ENCODE peak calls at places on chromosomes 16 and 17, in seven cellular contexts. One of them, this sample, is unnamed. For H3K27me3, the result is how much of the 10 kb centered on the place peaks cover.

GRCh38 chr16:13823501-13823900 is 96.5 kb upstream of the ERCC4 start:
- DNase-seq in uterus: no peak
- DNase-seq in stomach: no peak
- DNase-seq in IMR-90: no peak
- DNase-seq in ovary: no peak
- DNase-seq in body of pancreas: no peak
- DNase-seq in esophagus muscularis mucosa: no peak
- DNase-seq in this sample: no peak

GRCh38 chr16:77403732-77404131 is 31.1 kb downstream of the ADAMTS18 start:
- DNase-seq in uterus: no peak
- DNase-seq in IMR-90: no peak
- DNase-seq in body of pancreas: no peak
- DNase-seq in stomach: no peak
- DNase-seq in esophagus muscularis mucosa: peak
- DNase-seq in ovary: no peak
- DNase-seq in this sample: no peak

GRCh38 chr17:47120521-47121095 is 68.5 kb downstream of the CDC27 start:
- DNase-seq in stomach: no peak
- DNase-seq in uterus: no peak
- DNase-seq in body of pancreas: no peak
- DNase-seq in IMR-90: peak
- DNase-seq in ovary: no peak
- DNase-seq in esophagus muscularis mucosa: no peak
- DNase-seq in this sample: no peak

GRCh38 chr16:89343501-89344291 is 126.2 kb downstream of the ZNF778 start:
- DNase-seq in esophagus muscularis mucosa: no peak
- DNase-seq in IMR-90: peak
- DNase-seq in stomach: no peak
- DNase-seq in ovary: no peak
- DNase-seq in uterus: no peak
- DNase-seq in body of pancreas: no peak
- DNase-seq in this sample: no peak

GRCh38 chr16:15907863-15908478 is 19.6 kb upstream of the CEP20 start:
- DNase-seq in stomach: peak
- DNase-seq in ovary: no peak
- DNase-seq in esophagus muscularis mucosa: no peak
- DNase-seq in body of pancreas: no peak
- DNase-seq in uterus: no peak
- DNase-seq in IMR-90: peak
- DNase-seq in this sample: peak

GRCh38 chr17:42094375-42095069 is 3.8 kb downstream of the ZNF385C start:
- DNase-seq in body of pancreas: no peak
- DNase-seq in stomach: no peak
- DNase-seq in IMR-90: no peak
- DNase-seq in esophagus muscularis mucosa: no peak
- DNase-seq in ovary: no peak
- DNase-seq in uterus: no peak
- DNase-seq in this sample: no peak

GRCh38 chr16:72961115-72961832 is 86.7 kb downstream of the ZFHX3 start:
- DNase-seq in IMR-90: peak
- DNase-seq in uterus: no peak
- DNase-seq in esophagus muscularis mucosa: no peak
- DNase-seq in ovary: no peak
- DNase-seq in body of pancreas: no peak
- DNase-seq in stomach: no peak
- DNase-seq in this sample: no peak

GRCh38 chr17:37608369-37609169 is 649 bp downstream of the SYNRG start:
- DNase-seq in ovary: no peak
- DNase-seq in IMR-90: peak
- DNase-seq in body of pancreas: no peak
- DNase-seq in esophagus muscularis mucosa: no peak
- DNase-seq in stomach: peak
- DNase-seq in uterus: no peak
- DNase-seq in this sample: peak

GRCh38 chr16:68319185-68319908 is 8.5 kb downstream of the PRMT7 start:
- DNase-seq in body of pancreas: no peak
- DNase-seq in esophagus muscularis mucosa: no peak
- DNase-seq in stomach: no peak
- DNase-seq in IMR-90: peak
- DNase-seq in uterus: no peak
- DNase-seq in ovary: no peak
- DNase-seq in this sample: no peak

GRCh38 chr16:31094088-31094423 is 541 bp downstream of the VKORC1 start:
- DNase-seq in ovary: no peak
- DNase-seq in esophagus muscularis mucosa: no peak
- DNase-seq in stomach: no peak
- DNase-seq in body of pancreas: no peak
- DNase-seq in IMR-90: no peak
- DNase-seq in uterus: no peak
- DNase-seq in this sample: no peak

GRCh38 chr16:51152691-51153261 is 1.7 kb upstream of the SALL1 start:
- DNase-seq in IMR-90: peak
- DNase-seq in body of pancreas: no peak
- DNase-seq in ovary: no peak
- DNase-seq in esophagus muscularis mucosa: no peak
- DNase-seq in stomach: no peak
- DNase-seq in uterus: peak
- DNase-seq in this sample: no peak

GRCh38 chr17:35716897-35717839 is 14.3 kb upstream of the RASL10B start:
- DNase-seq in uterus: no peak
- DNase-seq in stomach: no peak
- DNase-seq in body of pancreas: peak
- DNase-seq in IMR-90: peak
- DNase-seq in ovary: no peak
- DNase-seq in esophagus muscularis mucosa: no peak
- DNase-seq in this sample: no peak

GRCh38 chr17:7888184-7888920 is at the start of gene CHD3:
- DNase-seq in body of pancreas: peak
- DNase-seq in uterus: no peak
- DNase-seq in stomach: peak
- DNase-seq in ovary: peak
- DNase-seq in esophagus muscularis mucosa: no peak
- DNase-seq in IMR-90: peak
- DNase-seq in this sample: peak

GRCh38 chr17:27457731-27458523 is 1.7 kb downstream of the KSR1 start:
- DNase-seq in IMR-90: peak
- DNase-seq in body of pancreas: no peak
- DNase-seq in esophagus muscularis mucosa: no peak
- DNase-seq in uterus: no peak
- DNase-seq in ovary: no peak
- DNase-seq in stomach: no peak
- DNase-seq in this sample: no peak

GRCh38 chr17:259341-259976 is 78.0 kb upstream of the DOC2B start:
- DNase-seq in IMR-90: no peak
- DNase-seq in ovary: no peak
- DNase-seq in esophagus muscularis mucosa: no peak
- DNase-seq in body of pancreas: no peak
- DNase-seq in uterus: peak
- DNase-seq in stomach: peak
- DNase-seq in this sample: peak

GRCh38 chr17:33038740-33039139 is 47.1 kb downstream of the SPACA3 start:
- DNase-seq in ovary: peak
- DNase-seq in IMR-90: peak
- DNase-seq in uterus: peak
- DNase-seq in body of pancreas: no peak
- DNase-seq in esophagus muscularis mucosa: no peak
- DNase-seq in stomach: no peak
- DNase-seq in this sample: no peak

GRCh38 chr16:8552487-8553221 is 37.7 kb downstream of the TMEM114 start:
- DNase-seq in esophagus muscularis mucosa: no peak
- DNase-seq in body of pancreas: no peak
- DNase-seq in uterus: no peak
- DNase-seq in stomach: peak
- DNase-seq in ovary: no peak
- DNase-seq in IMR-90: no peak
- DNase-seq in this sample: no peak

GRCh38 chr16:65845466-65846209 is 520.9 kb upstream of the CDH5 start:
- DNase-seq in body of pancreas: no peak
- DNase-seq in stomach: no peak
- DNase-seq in uterus: no peak
- DNase-seq in IMR-90: peak
- DNase-seq in esophagus muscularis mucosa: no peak
- DNase-seq in ovary: no peak
- DNase-seq in this sample: no peak

GRCh38 chr17:68909066-68909465 is 46.1 kb downstream of the ABCA8 start:
- DNase-seq in ovary: peak
- DNase-seq in uterus: peak
- DNase-seq in IMR-90: peak
- DNase-seq in body of pancreas: peak
- DNase-seq in stomach: no peak
- DNase-seq in esophagus muscularis mucosa: no peak
- DNase-seq in this sample: peak

GRCh38 chr16:57775661-57776469 is 26.4 kb downstream of the KIFC3 start:
- DNase-seq in ovary: no peak
- DNase-seq in stomach: no peak
- DNase-seq in uterus: no peak
- DNase-seq in esophagus muscularis mucosa: no peak
- DNase-seq in body of pancreas: peak
- DNase-seq in IMR-90: no peak
- DNase-seq in this sample: no peak

GRCh38 chr16:15608398-15609285 is 34.3 kb downstream of the MARF1 start:
- DNase-seq in IMR-90: peak
- DNase-seq in esophagus muscularis mucosa: no peak
- DNase-seq in uterus: no peak
- DNase-seq in ovary: no peak
- DNase-seq in stomach: no peak
- DNase-seq in body of pancreas: no peak
- DNase-seq in this sample: no peak

GRCh38 chr17:57915980-57916757 is 39.0 kb downstream of the CUEDC1 start:
- DNase-seq in ovary: no peak
- DNase-seq in esophagus muscularis mucosa: no peak
- DNase-seq in stomach: no peak
- DNase-seq in body of pancreas: peak
- DNase-seq in uterus: no peak
- DNase-seq in IMR-90: peak
- DNase-seq in this sample: peak

GRCh38 chr16:31064882-31065461 is 9.1 kb downstream of the ZNF668 start:
- DNase-seq in IMR-90: peak
- DNase-seq in uterus: peak
- DNase-seq in body of pancreas: peak
- DNase-seq in esophagus muscularis mucosa: no peak
- DNase-seq in ovary: no peak
- DNase-seq in stomach: no peak
- DNase-seq in this sample: peak

GRCh38 chr16:4520913-4521312 is 17.7 kb downstream of the CDIP1 start:
- DNase-seq in IMR-90: no peak
- DNase-seq in esophagus muscularis mucosa: no peak
- DNase-seq in body of pancreas: no peak
- DNase-seq in ovary: no peak
- DNase-seq in stomach: no peak
- DNase-seq in uterus: no peak
- DNase-seq in this sample: no peak

GRCh38 chr17:64617125-64617780 is 44.9 kb downstream of the SMURF2 start:
- DNase-seq in IMR-90: peak
- DNase-seq in body of pancreas: no peak
- DNase-seq in esophagus muscularis mucosa: no peak
- DNase-seq in uterus: no peak
- DNase-seq in stomach: no peak
- DNase-seq in ovary: no peak
- DNase-seq in this sample: no peak

GRCh38 chr17:82602986-82603385 is 45.3 kb downstream of the WDR45B start:
- DNase-seq in IMR-90: peak
- DNase-seq in ovary: no peak
- DNase-seq in body of pancreas: no peak
- DNase-seq in uterus: no peak
- DNase-seq in stomach: no peak
- DNase-seq in esophagus muscularis mucosa: no peak
- DNase-seq in this sample: no peak

GRCh38 chr17:45318561-45319230 is 1.9 kb upstream of the MAP3K14 start:
- DNase-seq in stomach: peak
- DNase-seq in ovary: no peak
- DNase-seq in uterus: no peak
- DNase-seq in esophagus muscularis mucosa: no peak
- DNase-seq in body of pancreas: peak
- DNase-seq in IMR-90: no peak
- DNase-seq in this sample: no peak

GRCh38 chr16:85010931-85011845 is at the start of gene ZDHHC7:
- DNase-seq in IMR-90: peak
- DNase-seq in esophagus muscularis mucosa: no peak
- DNase-seq in body of pancreas: peak
- DNase-seq in uterus: peak
- DNase-seq in stomach: peak
- DNase-seq in ovary: peak
- DNase-seq in this sample: peak
- TF ChIP-seq POLR2A in IMR-90: peak
- TF ChIP-seq POLR2A in esophagus muscularis mucosa: peak
- TF ChIP-seq POLR2A in body of pancreas: peak
- TF ChIP-seq POLR2A in uterus: peak
- TF ChIP-seq POLR2A in stomach: no peak
- TF ChIP-seq POLR2A in ovary: peak
- TF ChIP-seq POLR2A in this sample: no peak

DNA sequence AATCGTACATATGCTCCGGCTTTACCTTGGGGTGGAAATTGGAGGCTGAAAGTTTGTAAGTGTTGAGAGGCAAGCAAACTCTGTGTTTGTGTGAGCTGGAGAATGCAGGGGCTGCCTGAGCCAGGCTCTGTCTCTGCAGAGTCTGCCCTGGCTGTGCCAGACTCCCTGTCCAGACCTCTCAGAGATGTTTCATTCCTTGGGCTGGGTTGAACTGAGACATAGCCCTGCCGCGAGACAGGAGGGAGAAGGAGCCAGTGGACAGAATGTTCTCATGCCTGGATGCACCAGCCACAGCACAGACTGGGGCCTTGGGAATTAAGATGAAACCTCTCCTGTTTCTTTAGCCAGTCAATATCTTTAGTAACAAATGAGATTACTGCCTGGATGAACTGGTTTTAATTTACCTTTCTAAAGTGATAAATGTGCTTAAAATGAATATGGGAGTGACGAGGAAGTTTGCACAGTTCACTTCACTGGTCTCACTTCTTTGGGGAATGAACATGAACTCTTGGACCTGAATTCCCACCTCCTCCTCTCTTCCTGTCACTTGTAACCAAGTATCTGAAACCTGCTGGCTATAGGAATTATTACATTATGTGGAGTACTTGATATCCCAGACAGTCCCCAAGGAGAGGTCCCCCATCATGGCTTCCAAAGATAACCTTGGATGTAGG is 40.1 kb downstream of the YPEL2 start:
- DNase-seq in stomach: no peak
- DNase-seq in body of pancreas: peak
- DNase-seq in uterus: peak
- DNase-seq in IMR-90: no peak
- DNase-seq in esophagus muscularis mucosa: no peak
- DNase-seq in ovary: no peak
- DNase-seq in this sample: peak
- H3K4me3 ChIP-seq in stomach: peak
- H3K4me3 ChIP-seq in body of pancreas: no peak
- H3K4me3 ChIP-seq in uterus: no peak
- H3K4me3 ChIP-seq in IMR-90: no peak
- H3K4me3 ChIP-seq in esophagus muscularis mucosa: peak
- H3K4me3 ChIP-seq in ovary: no peak
- H3K4me3 ChIP-seq in this sample: no peak

GRCh38 chr17:62626719-62627218 is 701 bp upstream of the MRC2 start:
- DNase-seq in esophagus muscularis mucosa: no peak
- DNase-seq in body of pancreas: no peak
- DNase-seq in IMR-90: peak
- DNase-seq in uterus: peak
- DNase-seq in stomach: no peak
- DNase-seq in ovary: peak
- DNase-seq in this sample: no peak
- H3K27me3 ChIP-seq in esophagus muscularis mucosa: under half
- H3K27me3 ChIP-seq in body of pancreas: under half
- H3K27me3 ChIP-seq in IMR-90: under half
- H3K27me3 ChIP-seq in uterus: under half
- H3K27me3 ChIP-seq in stomach: half or more
- H3K27me3 ChIP-seq in ovary: under half
- H3K27me3 ChIP-seq in this sample: under half

GRCh38 chr17:77418609-77419008 is 277.8 kb downstream of the SEC14L1 start:
- DNase-seq in uterus: no peak
- DNase-seq in esophagus muscularis mucosa: no peak
- DNase-seq in body of pancreas: no peak
- DNase-seq in stomach: no peak
- DNase-seq in ovary: no peak
- DNase-seq in IMR-90: no peak
- DNase-seq in this sample: no peak
- TF ChIP-seq POLR2A in uterus: no peak
- TF ChIP-seq POLR2A in esophagus muscularis mucosa: no peak
- TF ChIP-seq POLR2A in body of pancreas: no peak
- TF ChIP-seq POLR2A in stomach: no peak
- TF ChIP-seq POLR2A in ovary: no peak
- TF ChIP-seq POLR2A in IMR-90: no peak
- TF ChIP-seq POLR2A in this sample: no peak